ENCODE peak calls at places on chromosomes 12 and 14, in seven cellular contexts. One of them, this sample, is unnamed.

GRCh38 chr12:92654929-92655328 is 47.9 kb upstream of the PLEKHG7 start:
- ATAC-seq in GM23338: no peak
- ATAC-seq in HepG2: no peak
- ATAC-seq in Panc1: no peak
- ATAC-seq in upper lobe of left lung: no peak
- ATAC-seq in HCT116: no peak
- ATAC-seq in GM12878: no peak
- ATAC-seq in this sample: peak

GRCh38 chr14:68548194-68549056 is 244.4 kb downstream of the ZFP36L1 start:
- ATAC-seq in GM23338: peak
- ATAC-seq in HepG2: no peak
- ATAC-seq in Panc1: peak
- ATAC-seq in upper lobe of left lung: peak
- ATAC-seq in HCT116: peak
- ATAC-seq in GM12878: no peak
- ATAC-seq in this sample: peak

GRCh38 chr12:9943244-9943643 is 11.1 kb upstream of the CLEC2A start:
- ATAC-seq in GM23338: no peak
- ATAC-seq in HepG2: no peak
- ATAC-seq in Panc1: no peak
- ATAC-seq in upper lobe of left lung: no peak
- ATAC-seq in HCT116: no peak
- ATAC-seq in GM12878: no peak
- ATAC-seq in this sample: no peak

GRCh38 chr12:4293942-4294505 is 20.5 kb downstream of the CCND2 start:
- ATAC-seq in GM23338: peak
- ATAC-seq in HepG2: peak
- ATAC-seq in Panc1: no peak
- ATAC-seq in upper lobe of left lung: no peak
- ATAC-seq in HCT116: no peak
- ATAC-seq in GM12878: no peak
- ATAC-seq in this sample: no peak

GRCh38 chr14:77866932-77867331 is 67.0 kb downstream of the ADCK1 start:
- ATAC-seq in GM23338: no peak
- ATAC-seq in HepG2: no peak
- ATAC-seq in Panc1: no peak
- ATAC-seq in upper lobe of left lung: no peak
- ATAC-seq in HCT116: no peak
- ATAC-seq in GM12878: no peak
- ATAC-seq in this sample: no peak

GRCh38 chr12:82665142-82665923 is 21.4 kb upstream of the TMTC2 start:
- ATAC-seq in GM23338: peak
- ATAC-seq in HepG2: no peak
- ATAC-seq in Panc1: no peak
- ATAC-seq in upper lobe of left lung: no peak
- ATAC-seq in HCT116: no peak
- ATAC-seq in GM12878: no peak
- ATAC-seq in this sample: no peak

GRCh38 chr12:20212036-20212435 is 156.3 kb upstream of the PDE3A start:
- ATAC-seq in GM23338: no peak
- ATAC-seq in HepG2: no peak
- ATAC-seq in Panc1: no peak
- ATAC-seq in upper lobe of left lung: no peak
- ATAC-seq in HCT116: no peak
- ATAC-seq in GM12878: peak
- ATAC-seq in this sample: no peak

GRCh38 chr12:83074495-83074894 is 387.8 kb downstream of the TMTC2 start:
- ATAC-seq in GM23338: no peak
- ATAC-seq in HepG2: no peak
- ATAC-seq in Panc1: no peak
- ATAC-seq in upper lobe of left lung: no peak
- ATAC-seq in HCT116: no peak
- ATAC-seq in GM12878: no peak
- ATAC-seq in this sample: no peak

GRCh38 chr14:50342211-50343080 is 30.3 kb downstream of the DMAC2L start:
- ATAC-seq in GM23338: peak
- ATAC-seq in HepG2: peak
- ATAC-seq in Panc1: peak
- ATAC-seq in upper lobe of left lung: peak
- ATAC-seq in HCT116: no peak
- ATAC-seq in GM12878: peak
- ATAC-seq in this sample: peak

GRCh38 chr12:109487181-109488050 is 10.0 kb downstream of the UBE3B start:
- ATAC-seq in GM23338: no peak
- ATAC-seq in HepG2: no peak
- ATAC-seq in Panc1: no peak
- ATAC-seq in upper lobe of left lung: no peak
- ATAC-seq in HCT116: no peak
- ATAC-seq in GM12878: no peak
- ATAC-seq in this sample: no peak

GRCh38 chr12:88207921-88208640 is 66.0 kb downstream of the TMTC3 start:
- ATAC-seq in GM23338: no peak
- ATAC-seq in HepG2: no peak
- ATAC-seq in Panc1: no peak
- ATAC-seq in upper lobe of left lung: peak
- ATAC-seq in HCT116: no peak
- ATAC-seq in GM12878: no peak
- ATAC-seq in this sample: peak

GRCh38 chr12:55737581-55738112 is 5.3 kb upstream of the GDF11 start:
- ATAC-seq in GM23338: peak
- ATAC-seq in HepG2: peak
- ATAC-seq in Panc1: peak
- ATAC-seq in upper lobe of left lung: peak
- ATAC-seq in HCT116: peak
- ATAC-seq in GM12878: peak
- ATAC-seq in this sample: no peak

GRCh38 chr14:91889477-91890211 is 22.3 kb upstream of the TC2N start:
- ATAC-seq in GM23338: no peak
- ATAC-seq in HepG2: no peak
- ATAC-seq in Panc1: no peak
- ATAC-seq in upper lobe of left lung: peak
- ATAC-seq in HCT116: no peak
- ATAC-seq in GM12878: no peak
- ATAC-seq in this sample: peak

GRCh38 chr14:38544766-38545165 is 288.9 kb upstream of the CLEC14A start:
- ATAC-seq in GM23338: no peak
- ATAC-seq in HepG2: no peak
- ATAC-seq in Panc1: no peak
- ATAC-seq in upper lobe of left lung: no peak
- ATAC-seq in HCT116: no peak
- ATAC-seq in GM12878: no peak
- ATAC-seq in this sample: no peak

GRCh38 chr12:86914716-86915115 is 658.5 kb upstream of the MGAT4C start:
- ATAC-seq in GM23338: peak
- ATAC-seq in HepG2: no peak
- ATAC-seq in Panc1: no peak
- ATAC-seq in upper lobe of left lung: no peak
- ATAC-seq in HCT116: peak
- ATAC-seq in GM12878: peak
- ATAC-seq in this sample: no peak

GRCh38 chr14:34081576-34082136 is 130.8 kb upstream of the EGLN3 start:
- ATAC-seq in GM23338: no peak
- ATAC-seq in HepG2: peak
- ATAC-seq in Panc1: peak
- ATAC-seq in upper lobe of left lung: no peak
- ATAC-seq in HCT116: peak
- ATAC-seq in GM12878: no peak
- ATAC-seq in this sample: no peak

GRCh38 chr14:77641534-77642341 is 25.3 kb upstream of the SPTLC2 start:
- ATAC-seq in GM23338: peak
- ATAC-seq in HepG2: no peak
- ATAC-seq in Panc1: peak
- ATAC-seq in upper lobe of left lung: peak
- ATAC-seq in HCT116: no peak
- ATAC-seq in GM12878: peak
- ATAC-seq in this sample: peak

GRCh38 chr12:23099104-23099503 is 474.1 kb downstream of the ETNK1 start:
- ATAC-seq in GM23338: peak
- ATAC-seq in HepG2: no peak
- ATAC-seq in Panc1: no peak
- ATAC-seq in upper lobe of left lung: no peak
- ATAC-seq in HCT116: no peak
- ATAC-seq in GM12878: no peak
- ATAC-seq in this sample: no peak

GRCh38 chr12:105906545-105906944 is 232.2 kb downstream of the NUAK1 start:
- ATAC-seq in GM23338: no peak
- ATAC-seq in HepG2: no peak
- ATAC-seq in Panc1: no peak
- ATAC-seq in upper lobe of left lung: no peak
- ATAC-seq in HCT116: no peak
- ATAC-seq in GM12878: no peak
- ATAC-seq in this sample: no peak

GRCh38 chr14:106013879-106014376 is 487.5 kb downstream of the TMEM121 start:
- ATAC-seq in GM23338: no peak
- ATAC-seq in HepG2: no peak
- ATAC-seq in Panc1: no peak
- ATAC-seq in upper lobe of left lung: no peak
- ATAC-seq in HCT116: no peak
- ATAC-seq in GM12878: no peak
- ATAC-seq in this sample: no peak

GRCh38 chr12:68414988-68415387 is 82.8 kb upstream of the MDM1 start:
- ATAC-seq in GM23338: no peak
- ATAC-seq in HepG2: no peak
- ATAC-seq in Panc1: no peak
- ATAC-seq in upper lobe of left lung: no peak
- ATAC-seq in HCT116: no peak
- ATAC-seq in GM12878: peak
- ATAC-seq in this sample: no peak

GRCh38 chr12:62471734-62472133 is 5.1 kb downstream of the MON2 start:
- ATAC-seq in GM23338: no peak
- ATAC-seq in HepG2: no peak
- ATAC-seq in Panc1: no peak
- ATAC-seq in upper lobe of left lung: no peak
- ATAC-seq in HCT116: no peak
- ATAC-seq in GM12878: no peak
- ATAC-seq in this sample: no peak

GRCh38 chr12:112523856-112524255 is 105.1 kb downstream of the PTPN11 start:
- ATAC-seq in GM23338: no peak
- ATAC-seq in HepG2: no peak
- ATAC-seq in Panc1: no peak
- ATAC-seq in upper lobe of left lung: no peak
- ATAC-seq in HCT116: no peak
- ATAC-seq in GM12878: no peak
- ATAC-seq in this sample: no peak

GRCh38 chr12:82479511-82479910 is 121.2 kb downstream of the METTL25 start:
- ATAC-seq in GM23338: peak
- ATAC-seq in HepG2: no peak
- ATAC-seq in Panc1: no peak
- ATAC-seq in upper lobe of left lung: no peak
- ATAC-seq in HCT116: no peak
- ATAC-seq in GM12878: no peak
- ATAC-seq in this sample: no peak

GRCh38 chr14:60760209-60760608 is 25.6 kb downstream of the MNAT1 start:
- ATAC-seq in GM23338: no peak
- ATAC-seq in HepG2: no peak
- ATAC-seq in Panc1: no peak
- ATAC-seq in upper lobe of left lung: no peak
- ATAC-seq in HCT116: peak
- ATAC-seq in GM12878: no peak
- ATAC-seq in this sample: no peak

GRCh38 chr14:99506269-99506668 is 25.1 kb downstream of the CCNK start:
- ATAC-seq in GM23338: no peak
- ATAC-seq in HepG2: no peak
- ATAC-seq in Panc1: no peak
- ATAC-seq in upper lobe of left lung: no peak
- ATAC-seq in HCT116: no peak
- ATAC-seq in GM12878: no peak
- ATAC-seq in this sample: no peak
- TF ChIP-seq POLR2AphosphoS5 in GM23338: no peak
- TF ChIP-seq POLR2AphosphoS5 in HepG2: no peak
- TF ChIP-seq POLR2AphosphoS5 in Panc1: no peak
- TF ChIP-seq POLR2AphosphoS5 in upper lobe of left lung: no peak
- TF ChIP-seq POLR2AphosphoS5 in HCT116: no peak
- TF ChIP-seq POLR2AphosphoS5 in GM12878: no peak
- TF ChIP-seq POLR2AphosphoS5 in this sample: no peak

GRCh38 chr12:15538881-15539280 is 216.6 kb downstream of the PTPRO start:
- ATAC-seq in GM23338: no peak
- ATAC-seq in HepG2: no peak
- ATAC-seq in Panc1: no peak
- ATAC-seq in upper lobe of left lung: no peak
- ATAC-seq in HCT116: no peak
- ATAC-seq in GM12878: no peak
- ATAC-seq in this sample: no peak
- H3K27ac ChIP-seq in GM23338: no peak
- H3K27ac ChIP-seq in HepG2: no peak
- H3K27ac ChIP-seq in Panc1: no peak
- H3K27ac ChIP-seq in upper lobe of left lung: no peak
- H3K27ac ChIP-seq in HCT116: no peak
- H3K27ac ChIP-seq in GM12878: no peak
- H3K27ac ChIP-seq in this sample: no peak

GRCh38 chr12:50661300-50662120 is 102.4 kb upstream of the ATF1 start:
- ATAC-seq in GM23338: no peak
- ATAC-seq in HepG2: no peak
- ATAC-seq in Panc1: no peak
- ATAC-seq in upper lobe of left lung: no peak
- ATAC-seq in HCT116: no peak
- ATAC-seq in GM12878: peak
- ATAC-seq in this sample: no peak
- TF ChIP-seq POLR2AphosphoS5 in GM23338: no peak
- TF ChIP-seq POLR2AphosphoS5 in HepG2: no peak
- TF ChIP-seq POLR2AphosphoS5 in Panc1: no peak
- TF ChIP-seq POLR2AphosphoS5 in upper lobe of left lung: no peak
- TF ChIP-seq POLR2AphosphoS5 in HCT116: no peak
- TF ChIP-seq POLR2AphosphoS5 in GM12878: no peak
- TF ChIP-seq POLR2AphosphoS5 in this sample: no peak

DNA sequence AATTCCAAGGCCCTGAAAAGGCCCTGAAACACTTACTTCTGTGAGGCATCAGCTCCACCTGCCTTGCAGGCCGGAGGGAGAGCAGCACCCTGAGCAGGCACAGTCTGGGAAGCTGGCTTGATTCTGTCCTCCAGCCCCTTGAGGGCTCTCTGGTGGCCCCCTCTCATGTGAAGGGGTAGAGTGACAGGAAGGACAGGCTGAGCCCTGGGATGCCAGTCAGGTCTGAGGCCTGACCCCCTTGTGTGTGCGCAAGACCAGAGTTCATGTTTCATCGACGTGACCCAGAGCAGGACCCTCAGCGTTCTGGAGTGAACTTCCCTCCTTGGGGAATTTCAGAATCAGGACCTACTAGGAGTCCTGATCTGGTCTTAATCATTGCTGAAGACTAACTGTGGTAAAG is 1.3 kb downstream of the RNASE8 start:
- ATAC-seq in GM23338: peak
- ATAC-seq in HepG2: no peak
- ATAC-seq in Panc1: no peak
- ATAC-seq in upper lobe of left lung: no peak
- ATAC-seq in HCT116: no peak
- ATAC-seq in GM12878: no peak
- ATAC-seq in this sample: no peak
- H3K27ac ChIP-seq in GM23338: no peak
- H3K27ac ChIP-seq in HepG2: peak
- H3K27ac ChIP-seq in Panc1: no peak
- H3K27ac ChIP-seq in upper lobe of left lung: no peak
- H3K27ac ChIP-seq in HCT116: no peak
- H3K27ac ChIP-seq in GM12878: no peak
- H3K27ac ChIP-seq in this sample: no peak

This sample was measured in gastroesophageal sphincter.